ENCODE peak calls at places on chromosomes 2 and 18, in four cellular contexts. C is foreskin fibroblast, I is fibroblast of pulmonary artery, A is mesothelial cell of epicardium. R is an unnamed sample.

GRCh38 chr2:134778372-134778771 is 59.6 kb upstream of the TMEM163 start:
- DNase-seq in A (no peak), C (no peak), I (no peak), R (no peak)

GRCh38 chr2:88729061-88729745 is 37.7 kb downstream of the RPIA start:
- DNase-seq in I (no peak), C (no peak), A (no peak), R (no peak)

GRCh38 chr2:237686659-237687136 is 59.3 kb downstream of the LRRFIP1 start:
- DNase-seq in C (no peak), A (no peak), I (peak; percentile 61), R (no peak)

GRCh38 chr18:47981830-47982229 is 51.4 kb upstream of the SMAD2 start:
- DNase-seq in A (no peak), I (no peak), C (no peak), R (no peak)

GRCh38 chr2:46323671-46324207 is 26.5 kb downstream of the EPAS1 start:
- DNase-seq in A (no peak), C (no peak), I (no peak), R (peak; percentile 52)

GRCh38 chr2:182821172-182821571 is 45.3 kb downstream of the FRZB start:
- DNase-seq in A (no peak), I (peak; percentile 5), C (no peak), R (no peak)

GRCh38 chr2:39546937-39547336 is 109.9 kb upstream of the MAP4K3 start:
- DNase-seq in C (no peak), I (no peak), A (no peak), R (no peak)

GRCh38 chr2:21427606-21428005 is 303.8 kb downstream of the TDRD15 start:
- DNase-seq in A (no peak), C (no peak), I (no peak), R (no peak)

GRCh38 chr2:236855866-236856855 is 229.5 kb upstream of the COPS8 start:
- DNase-seq in A (no peak), C (no peak), I (no peak), R (no peak)

GRCh38 chr18:72830109-72830508 is 37.7 kb downstream of the NETO1 start:
- DNase-seq in C (peak; percentile 12), A (no peak), I (peak; percentile 1), R (peak; percentile 19)